ENCODE peak calls at places on chromosomes 13 and 19, in four cellular contexts. One of them, this sample, is unnamed.

GRCh38 chr13:78762825-78763224 is 103.9 kb upstream of the OBI1 start:
- DNase-seq in K562: no peak
- DNase-seq in AG10803: no peak
- DNase-seq in heart left ventricle: no peak
- DNase-seq in this sample: no peak

GRCh38 chr13:30091691-30092090 is 215.7 kb downstream of the KATNAL1 start:
- DNase-seq in heart left ventricle: no peak
- DNase-seq in AG10803: no peak
- DNase-seq in K562: no peak
- DNase-seq in this sample: no peak

GRCh38 chr13:98202026-98202425 is 25.0 kb upstream of the RNF113B start:
- DNase-seq in heart left ventricle: no peak
- DNase-seq in AG10803: no peak
- DNase-seq in K562: no peak
- DNase-seq in this sample: peak

GRCh38 chr13:100811431-100811830 is 136.8 kb upstream of the TMTC4 start:
- DNase-seq in heart left ventricle: no peak
- DNase-seq in K562: no peak
- DNase-seq in AG10803: no peak
- DNase-seq in this sample: no peak

GRCh38 chr13:112643759-112644459 is 45.9 kb upstream of the ATP11A start:
- DNase-seq in AG10803: no peak
- DNase-seq in heart left ventricle: no peak
- DNase-seq in K562: no peak
- DNase-seq in this sample: no peak

GRCh38 chr19:51127032-51127431 is 2.3 kb downstream of the SIGLEC9 start:
- DNase-seq in AG10803: no peak
- DNase-seq in K562: no peak
- DNase-seq in heart left ventricle: no peak
- DNase-seq in this sample: no peak

GRCh38 chr19:17184381-17184841 is 30.7 kb upstream of the USE1 start:
- DNase-seq in K562: no peak
- DNase-seq in AG10803: no peak
- DNase-seq in heart left ventricle: no peak
- DNase-seq in this sample: no peak

GRCh38 chr19:13012690-13013608 is 17.7 kb downstream of the NFIX start:
- DNase-seq in heart left ventricle: no peak
- DNase-seq in K562: peak
- DNase-seq in AG10803: peak
- DNase-seq in this sample: no peak

GRCh38 chr13:111474136-111475002 is 153.9 kb downstream of the TEX29 start:
- DNase-seq in heart left ventricle: no peak
- DNase-seq in AG10803: peak
- DNase-seq in K562: peak
- DNase-seq in this sample: no peak

DNA sequence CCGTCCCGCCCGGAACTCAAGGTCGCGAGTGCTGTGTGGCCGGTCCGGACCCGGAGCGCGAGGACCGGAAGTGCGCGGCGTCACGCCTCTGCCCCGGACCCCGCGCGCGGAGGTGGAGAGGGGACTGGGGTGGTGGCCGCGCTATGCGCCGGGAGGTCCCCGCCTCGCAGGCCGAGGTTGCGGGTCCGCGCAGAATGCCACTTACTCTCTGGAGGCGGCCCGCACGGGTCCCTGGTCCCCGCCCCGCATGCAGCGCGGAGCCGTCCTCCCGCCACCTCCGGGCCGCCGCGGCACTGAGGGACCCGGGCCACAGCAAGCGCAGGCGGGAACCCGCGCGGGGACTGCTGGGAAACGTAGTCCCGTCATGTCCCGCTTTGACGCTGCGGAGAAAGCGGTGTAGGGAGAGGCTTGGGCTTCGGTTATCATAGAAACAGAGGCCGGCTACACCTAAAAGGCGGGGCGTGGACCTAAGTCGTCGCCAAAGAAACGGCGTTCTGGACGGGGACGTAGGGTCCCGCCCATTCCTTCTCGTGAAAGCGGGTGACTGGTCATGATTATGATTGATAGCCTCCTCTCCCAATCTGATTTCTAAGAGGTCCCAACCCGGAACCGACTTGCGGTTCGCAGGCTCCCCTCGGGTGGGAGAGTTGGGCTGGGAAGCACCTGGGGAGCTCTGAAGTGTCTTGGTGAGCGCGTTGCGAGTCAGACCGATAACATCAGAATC is at the start of gene ZNF837:
- DNase-seq in heart left ventricle: peak
- DNase-seq in AG10803: peak
- DNase-seq in K562: peak
- DNase-seq in this sample: peak
- TF ChIP-seq CTCF in heart left ventricle: no peak
- TF ChIP-seq CTCF in AG10803: no peak
- TF ChIP-seq CTCF in K562: no peak
- TF ChIP-seq CTCF in this sample: no peak

GRCh38 chr19:2170987-2171348 is 7.2 kb downstream of the DOT1L start:
- DNase-seq in AG10803: no peak
- DNase-seq in K562: no peak
- DNase-seq in heart left ventricle: no peak
- DNase-seq in this sample: no peak

GRCh38 chr19:2173388-2173787 is 9.7 kb downstream of the DOT1L start:
- DNase-seq in heart left ventricle: no peak
- DNase-seq in K562: no peak
- DNase-seq in AG10803: no peak
- DNase-seq in this sample: no peak

GRCh38 chr19:2170219-2170618 is 6.5 kb downstream of the DOT1L start:
- DNase-seq in AG10803: no peak
- DNase-seq in heart left ventricle: no peak
- DNase-seq in K562: no peak
- DNase-seq in this sample: peak

GRCh38 chr19:2173841-2174577 is 10.3 kb downstream of the DOT1L start:
- DNase-seq in K562: no peak
- DNase-seq in AG10803: no peak
- DNase-seq in heart left ventricle: no peak
- DNase-seq in this sample: no peak

GRCh38 chr19:2171349-2172145 is 7.8 kb downstream of the DOT1L start:
- DNase-seq in heart left ventricle: peak
- DNase-seq in K562: peak
- DNase-seq in AG10803: no peak
- DNase-seq in this sample: no peak
- TF ChIP-seq CTCF in heart left ventricle: no peak
- TF ChIP-seq CTCF in K562: no peak
- TF ChIP-seq CTCF in AG10803: no peak
- TF ChIP-seq CTCF in this sample: no peak

GRCh38 chr19:31339405-31339804 is 9.8 kb downstream of the TSHZ3 start:
- DNase-seq in heart left ventricle: no peak
- DNase-seq in K562: no peak
- DNase-seq in AG10803: peak
- DNase-seq in this sample: peak

GRCh38 chr19:31337007-31337914 is 12.0 kb downstream of the TSHZ3 start:
- DNase-seq in AG10803: no peak
- DNase-seq in heart left ventricle: no peak
- DNase-seq in K562: no peak
- DNase-seq in this sample: peak

GRCh38 chr19:31340059-31341025 is 8.9 kb downstream of the TSHZ3 start:
- DNase-seq in AG10803: peak
- DNase-seq in K562: no peak
- DNase-seq in heart left ventricle: no peak
- DNase-seq in this sample: no peak

GRCh38 chr19:31335716-31336115 is 13.5 kb downstream of the TSHZ3 start:
- DNase-seq in K562: no peak
- DNase-seq in AG10803: no peak
- DNase-seq in heart left ventricle: no peak
- DNase-seq in this sample: no peak

GRCh38 chr19:31338069-31338767 is 11.0 kb downstream of the TSHZ3 start:
- DNase-seq in AG10803: peak
- DNase-seq in heart left ventricle: peak
- DNase-seq in K562: peak
- DNase-seq in this sample: peak
- TF ChIP-seq CTCF in AG10803: peak
- TF ChIP-seq CTCF in heart left ventricle: peak
- TF ChIP-seq CTCF in K562: peak
- TF ChIP-seq CTCF in this sample: peak

DNA sequence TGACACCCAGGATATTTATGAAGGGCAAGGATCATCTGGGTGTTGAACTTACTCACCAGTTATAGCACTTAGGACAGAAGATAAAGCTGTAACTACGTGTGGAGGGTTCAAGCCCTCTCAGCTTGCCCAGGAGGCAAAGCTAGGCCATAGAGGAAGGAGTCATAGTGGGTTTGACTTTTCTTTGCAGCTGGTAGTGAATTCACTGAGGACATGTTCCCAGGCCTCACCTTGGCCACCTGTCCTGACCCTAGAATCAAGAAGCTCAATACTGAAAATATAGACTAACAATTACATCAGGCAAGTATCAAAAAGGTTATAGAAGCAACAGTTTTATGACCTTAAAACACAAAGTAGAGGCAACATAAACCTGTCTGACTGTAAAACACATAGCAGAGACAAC is 1207.7 kb downstream of the SLITRK1 start:
- DNase-seq in AG10803: no peak
- DNase-seq in K562: no peak
- DNase-seq in heart left ventricle: no peak
- DNase-seq in this sample: no peak
- TF ChIP-seq CTCF in AG10803: no peak
- TF ChIP-seq CTCF in K562: no peak
- TF ChIP-seq CTCF in heart left ventricle: no peak
- TF ChIP-seq CTCF in this sample: no peak

DNA sequence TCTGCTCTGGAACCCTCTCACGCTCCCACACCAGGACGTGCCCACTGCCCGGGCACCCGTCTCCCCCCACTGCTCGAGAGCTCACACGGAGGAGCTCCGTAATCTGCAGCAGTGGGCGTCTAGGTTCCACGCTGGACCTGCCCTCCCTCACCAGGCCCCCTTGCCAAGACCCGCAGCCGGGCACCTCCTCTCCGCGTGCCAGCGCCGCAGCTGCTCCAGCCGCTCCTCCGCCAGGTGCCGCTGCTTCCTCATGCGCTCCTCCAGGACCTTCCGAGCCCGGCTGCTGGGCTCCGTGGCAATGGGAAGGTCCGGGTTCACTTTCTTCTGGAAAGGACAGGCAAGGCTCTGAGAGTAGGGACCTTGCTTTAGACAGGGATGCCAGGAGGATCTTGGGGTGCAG is 35.0 kb upstream of the MATK start:
- DNase-seq in K562: no peak
- DNase-seq in AG10803: no peak
- DNase-seq in heart left ventricle: no peak
- DNase-seq in this sample: no peak
- TF ChIP-seq CTCF in K562: no peak
- TF ChIP-seq CTCF in AG10803: no peak
- TF ChIP-seq CTCF in heart left ventricle: no peak
- TF ChIP-seq CTCF in this sample: no peak

GRCh38 chr19:52542984-52543664 is 15.7 kb downstream of the ZNF808 start:
- DNase-seq in K562: no peak
- DNase-seq in heart left ventricle: no peak
- DNase-seq in AG10803: no peak
- DNase-seq in this sample: no peak

GRCh38 chr19:52535831-52536800 is 8.6 kb downstream of the ZNF808 start:
- DNase-seq in heart left ventricle: peak
- DNase-seq in AG10803: peak
- DNase-seq in K562: no peak
- DNase-seq in this sample: peak

GRCh38 chr19:52541608-52542007 is 14.1 kb downstream of the ZNF808 start:
- DNase-seq in K562: no peak
- DNase-seq in heart left ventricle: no peak
- DNase-seq in AG10803: no peak
- DNase-seq in this sample: no peak
- TF ChIP-seq CTCF in K562: no peak
- TF ChIP-seq CTCF in heart left ventricle: no peak
- TF ChIP-seq CTCF in AG10803: no peak
- TF ChIP-seq CTCF in this sample: no peak

GRCh38 chr13:108220042-108220441 is 1.9 kb downstream of the ABHD13 start:
- DNase-seq in AG10803: no peak
- DNase-seq in K562: no peak
- DNase-seq in heart left ventricle: no peak
- DNase-seq in this sample: no peak
- TF ChIP-seq CTCF in AG10803: no peak
- TF ChIP-seq CTCF in K562: no peak
- TF ChIP-seq CTCF in heart left ventricle: no peak
- TF ChIP-seq CTCF in this sample: no peak